ENCODE peak calls at places on chromosomes 7 and 10, in seven cellular contexts. G, C, H, R, Q, A and V are unnamed samples.
A peak's percentile ranks its signal among the peaks of the same experiment; 100 is the strongest.

GRCh38 chr10:74813860-74814259 is 12.5 kb upstream of the KAT6B start:
- DNase-seq in Q (no peak), G (no peak), A (peak; percentile 31), C (no peak), R (no peak), H (no peak), V (no peak)

GRCh38 chr7:159119026-159119741 is 25.5 kb downstream of the VIPR2 start:
- DNase-seq in R (no peak), Q (no peak), A (no peak), G (no peak), C (no peak), H (no peak), V (no peak)

GRCh38 chr7:52323202-52323746 is 712.2 kb upstream of the POM121L12 start:
- DNase-seq in G (no peak), C (no peak), R (no peak), H (no peak), Q (no peak), A (no peak), V (no peak)

GRCh38 chr10:110498087-110498981 is 627 bp downstream of the DUSP5 start:
- DNase-seq in A (peak; percentile 43), G (no peak), Q (peak; percentile 70), R (no peak), H (peak; percentile 31), C (peak; percentile 73), V (peak; percentile 34)

GRCh38 chr7:149856-150636 is 42.3 kb upstream of the FAM20C start:
- DNase-seq in R (no peak), G (peak; percentile 90), H (no peak), A (peak; percentile 50), Q (peak; percentile 12), C (no peak), V (peak; percentile 66)

GRCh38 chr7:64959072-64959747 is 31.6 kb downstream of the ZNF117 start:
- DNase-seq in G (no peak), C (peak; percentile 14), R (no peak), A (no peak), Q (no peak), H (no peak), V (no peak)

GRCh38 chr7:137978464-137979237 is 23.2 kb downstream of the CREB3L2 start:
- DNase-seq in C (peak; percentile 85), G (no peak), Q (peak; percentile 91), A (no peak), R (no peak), H (peak; percentile 84), V (no peak)

GRCh38 chr7:157827045-157827862 is 490.4 kb downstream of the DNAJB6 start:
- DNase-seq in H (no peak), C (no peak), A (no peak), G (no peak), Q (no peak), R (no peak), V (no peak)

GRCh38 chr7:80643336-80643925 is 5.0 kb downstream of the CD36 start:
- DNase-seq in R (no peak), A (no peak), G (no peak), Q (no peak), H (no peak), C (no peak), V (no peak)

GRCh38 chr7:25239888-25240287 is 11.6 kb upstream of the NPVF start:
- DNase-seq in C (no peak), R (no peak), H (no peak), Q (no peak), G (no peak), A (no peak), V (no peak)

GRCh38 chr7:138164804-138165203 is 88.5 kb downstream of the AKR1D1 start:
- DNase-seq in R (no peak), Q (no peak), G (no peak), A (peak; percentile 43), C (no peak), H (no peak), V (no peak)

GRCh38 chr7:117674617-117675016 is 194.8 kb downstream of the CFTR start:
- DNase-seq in R (no peak), G (no peak), A (peak; percentile 41), H (no peak), Q (no peak), C (no peak), V (no peak)

GRCh38 chr7:27188666-27189559 is 3.9 kb upstream of the HOXA11 start:
- DNase-seq in C (peak; percentile 30), Q (no peak), G (no peak), A (peak; percentile 60), H (no peak), R (no peak), V (peak; percentile 32)

GRCh38 chr7:140771826-140772225 is 75.3 kb downstream of the NDUFB2 start:
- DNase-seq in C (no peak), G (no peak), Q (peak; percentile 25), A (no peak), R (no peak), H (no peak), V (no peak)

GRCh38 chr10:974038-974784 is 14.0 kb upstream of the GTPBP4 start:
- DNase-seq in R (no peak), G (no peak), H (no peak), C (peak; percentile 3), A (no peak), Q (no peak), V (no peak)

GRCh38 chr10:126904807-126905686 is at the start of gene DOCK1:
- DNase-seq in R (no peak), C (peak; percentile 78), A (peak; percentile 68), G (no peak), H (peak; percentile 58), Q (peak; percentile 74), V (no peak)

GRCh38 chr10:63505562-63505961 is 15.6 kb upstream of the REEP3 start:
- DNase-seq in Q (no peak), G (no peak), R (no peak), H (no peak), A (no peak), C (no peak), V (no peak)

GRCh38 chr7:130843703-130844102 is 109.7 kb upstream of the KLF14 start:
- DNase-seq in R (no peak), A (no peak), H (no peak), C (no peak), G (no peak), Q (no peak), V (no peak)

GRCh38 chr7:76048668-76048988 is 722 bp downstream of the MDH2 start:
- DNase-seq in G (no peak), A (peak; percentile 56), C (no peak), H (no peak), R (no peak), Q (no peak), V (no peak)

GRCh38 chr10:86363833-86364511 is 2.6 kb downstream of the GRID1 start:
- DNase-seq in G (no peak), R (no peak), C (no peak), H (no peak), Q (no peak), A (peak; percentile 33), V (peak; percentile 37)

GRCh38 chr10:5958077-5958476 is 19.3 kb downstream of the IL15RA start:
- DNase-seq in C (peak; percentile 55), R (no peak), H (no peak), A (no peak), Q (peak; percentile 24), G (no peak), V (no peak)

GRCh38 chr7:151621961-151622360 is 102.3 kb upstream of the RHEB start:
- DNase-seq in Q (no peak), R (no peak), A (no peak), H (no peak), G (no peak), C (no peak), V (no peak)

GRCh38 chr7:100802951-100803350 is 24.4 kb downstream of the EPHB4 start:
- DNase-seq in Q (no peak), G (no peak), C (no peak), H (no peak), A (no peak), R (no peak), V (no peak)

GRCh38 chr10:49444349-49444748 is 48.5 kb upstream of the DRGX start:
- DNase-seq in H (no peak), R (no peak), A (no peak), Q (no peak), C (no peak), G (no peak), V (no peak)

GRCh38 chr7:36986429-36987362 is 262.4 kb upstream of the AOAH start:
- DNase-seq in A (peak; percentile 81), C (peak; percentile 58), R (no peak), H (no peak), Q (peak; percentile 31), G (no peak), V (peak; percentile 83)

GRCh38 chr10:34386911-34387310 is 428.2 kb downstream of the PARD3 start:
- DNase-seq in A (no peak), C (no peak), G (no peak), R (no peak), H (no peak), Q (peak; percentile 13), V (no peak)

GRCh38 chr7:98470131-98470985 is 69.5 kb upstream of the BAIAP2L1 start:
- DNase-seq in C (peak; percentile 6), Q (no peak), R (no peak), A (peak; percentile 95), G (no peak), H (no peak), V (no peak)

GRCh38 chr7:112495820-112496462 is 15.2 kb downstream of the LSMEM1 start:
- DNase-seq in G (no peak), R (no peak), A (peak; percentile 60), Q (peak; percentile 76), C (peak; percentile 79), H (peak; percentile 17), V (no peak)

GRCh38 chr10:62860946-62861345 is 44.8 kb upstream of the EGR2 start:
- DNase-seq in G (no peak), R (no peak), C (peak; percentile 64), H (no peak), A (no peak), Q (no peak), V (no peak)

GRCh38 chr7:100441641-100442535 is 5.6 kb upstream of the PPP1R35 start:
- DNase-seq in Q (no peak), R (no peak), H (no peak), A (no peak), G (no peak), C (no peak), V (peak; percentile 6)